ENCODE peak calls at places on chromosomes 1 and 21, in eight cellular contexts. E is HCT116, X is heart left ventricle, O is heart right ventricle, Z is SK-N-SH, P is progenitor cell of endocrine pancreas, Q is upper lobe of right lung, M is retinal pigment epithelial cell. V is an unnamed sample.

GRCh38 chr1:56585985-56586384 is 6.6 kb upstream of the PLPP3 start:
- DNase-seq in E (no peak), X (no peak), O (no peak), Z (no peak), P (no peak), Q (no peak), M (no peak), V (no peak)

GRCh38 chr1:172960454-172961208 is 90.1 kb downstream of the TNFSF18 start:
- DNase-seq in E (no peak), X (no peak), O (no peak), Z (no peak), P (no peak), Q (no peak), M (peak), V (no peak)

GRCh38 chr1:223329664-223330420 is 34.1 kb downstream of the SUSD4 start:
- DNase-seq in E (no peak), X (no peak), O (no peak), Z (no peak), P (no peak), Q (no peak), M (no peak), V (no peak)

GRCh38 chr1:5896706-5897105 is 95.5 kb downstream of the NPHP4 start:
- DNase-seq in E (no peak), X (peak), O (no peak), Z (no peak), P (no peak), Q (no peak), M (no peak), V (no peak)

GRCh38 chr1:153790996-153791855 is 16.0 kb downstream of the SLC27A3 start:
- DNase-seq in E (no peak), X (no peak), O (no peak), Z (no peak), P (no peak), Q (no peak), M (no peak), V (no peak)

GRCh38 chr1:156844102-156844501 is 14.8 kb downstream of the INSRR start:
- DNase-seq in E (no peak), X (no peak), O (no peak), Z (no peak), P (no peak), Q (no peak), M (no peak), V (no peak)

GRCh38 chr1:215277537-215277936 is 195.0 kb downstream of the KCNK2 start:
- DNase-seq in E (no peak), X (no peak), O (no peak), Z (no peak), P (no peak), Q (no peak), M (no peak), V (no peak)

GRCh38 chr1:197841828-197842573 is 60.4 kb upstream of the C1orf53 start:
- DNase-seq in E (no peak), X (no peak), O (no peak), Z (no peak), P (no peak), Q (no peak), M (no peak), V (no peak)

GRCh38 chr1:59978026-59978425 is 51.5 kb upstream of the CYP2J2 start:
- DNase-seq in E (no peak), X (no peak), O (no peak), Z (no peak), P (no peak), Q (no peak), M (no peak), V (no peak)

GRCh38 chr1:51936531-51936930 is 54.0 kb downstream of the RAB3B start:
- DNase-seq in E (no peak), X (no peak), O (no peak), Z (no peak), P (no peak), Q (no peak), M (no peak), V (no peak)

GRCh38 chr1:77282866-77283539 is 1.2 kb downstream of the AK5 start:
- DNase-seq in E (no peak), X (peak), O (no peak), Z (peak), P (peak), Q (no peak), M (no peak), V (no peak)

GRCh38 chr1:109132980-109133379 is 19.1 kb downstream of the ELAPOR1 start:
- DNase-seq in E (no peak), X (no peak), O (no peak), Z (no peak), P (no peak), Q (no peak), M (no peak), V (no peak)

GRCh38 chr1:156853761-156854160 is 5.2 kb downstream of the INSRR start:
- DNase-seq in E (no peak), X (no peak), O (no peak), Z (no peak), P (no peak), Q (no peak), M (no peak), V (no peak)

GRCh38 chr21:44931501-44932365 is 8.1 kb upstream of the SLX9 start:
- DNase-seq in E (no peak), X (peak), O (no peak), Z (no peak), P (no peak), Q (peak), M (no peak), V (no peak)

GRCh38 chr21:14064296-14064645 is 146.5 kb downstream of the LIPI start:
- DNase-seq in E (no peak), X (no peak), O (no peak), Z (no peak), P (no peak), Q (no peak), M (no peak), V (no peak)

GRCh38 chr1:164726235-164726634 is 167.3 kb downstream of the PBX1 start:
- DNase-seq in E (no peak), X (no peak), O (no peak), Z (no peak), P (no peak), Q (no peak), M (no peak), V (no peak)

GRCh38 chr1:5980314-5981008 is 11.8 kb downstream of the NPHP4 start:
- DNase-seq in E (peak), X (peak), O (peak), Z (peak), P (no peak), Q (peak), M (peak), V (no peak)

GRCh38 chr21:35838987-35839763 is 221.2 kb downstream of the SETD4 start:
- DNase-seq in E (no peak), X (no peak), O (no peak), Z (no peak), P (no peak), Q (no peak), M (no peak), V (no peak)

GRCh38 chr1:226990133-226990716 is 50.1 kb downstream of the COQ8A start:
- DNase-seq in E (no peak), X (no peak), O (peak), Z (no peak), P (no peak), Q (no peak), M (no peak), V (no peak)

GRCh38 chr1:48568501-48568900 is 96.5 kb upstream of the SPATA6 start:
- DNase-seq in E (no peak), X (no peak), O (no peak), Z (no peak), P (no peak), Q (no peak), M (no peak), V (no peak)

GRCh38 chr21:33128538-33128937 is 58.6 kb downstream of the OLIG1 start:
- DNase-seq in E (no peak), X (no peak), O (no peak), Z (no peak), P (no peak), Q (no peak), M (no peak), V (no peak)

GRCh38 chr1:55848906-55849305 is 633.7 kb upstream of the USP24 start:
- DNase-seq in E (no peak), X (no peak), O (no peak), Z (no peak), P (no peak), Q (no peak), M (no peak), V (no peak)

GRCh38 chr1:94925561-94926364 is 1.1 kb downstream of the CNN3 start:
- DNase-seq in E (peak), X (peak), O (peak), Z (peak), P (peak), Q (peak), M (no peak), V (peak)

GRCh38 chr1:227395391-227396028 is 77.2 kb upstream of the CDC42BPA start:
- DNase-seq in E (peak), X (no peak), O (no peak), Z (no peak), P (no peak), Q (no peak), M (no peak), V (no peak)

GRCh38 chr1:172909606-172910326 is 141.0 kb downstream of the TNFSF18 start:
- DNase-seq in E (no peak), X (no peak), O (no peak), Z (no peak), P (no peak), Q (no peak), M (no peak), V (no peak)

GRCh38 chr1:5968161-5968736 is 24.0 kb downstream of the NPHP4 start:
- DNase-seq in E (no peak), X (peak), O (no peak), Z (no peak), P (no peak), Q (peak), M (no peak), V (no peak)

GRCh38 chr21:31103571-31104265 is 65.4 kb upstream of the KRTAP19-8 start:
- DNase-seq in E (no peak), X (no peak), O (no peak), Z (no peak), P (no peak), Q (no peak), M (no peak), V (no peak)

GRCh38 chr1:51347398-51348146 is 17.2 kb upstream of the TTC39A start:
- DNase-seq in E (no peak), X (no peak), O (no peak), Z (no peak), P (no peak), Q (no peak), M (no peak), V (no peak)

GRCh38 chr1:171743014-171743870 is 1.4 kb upstream of the VAMP4 start:
- DNase-seq in E (no peak), X (no peak), O (no peak), Z (no peak), P (no peak), Q (no peak), M (no peak), V (no peak)

GRCh38 chr1:66262233-66262632 is 271.7 kb upstream of the SGIP1 start:
- DNase-seq in E (peak), X (no peak), O (no peak), Z (no peak), P (no peak), Q (no peak), M (peak), V (no peak)

GRCh38 chr1:231836227-231836893 is 209.8 kb downstream of the DISC1 start:
- DNase-seq in E (no peak), X (no peak), O (no peak), Z (no peak), P (no peak), Q (no peak), M (no peak), V (no peak)

GRCh38 chr1:183590225-183591191 is at the start of gene NCF2:
- DNase-seq in E (no peak), X (no peak), O (no peak), Z (no peak), P (no peak), Q (no peak), M (no peak), V (no peak)

GRCh38 chr21:40760811-40761210 is 86.1 kb downstream of the DSCAM start:
- DNase-seq in E (no peak), X (no peak), O (no peak), Z (no peak), P (no peak), Q (no peak), M (no peak), V (no peak)

GRCh38 chr1:19342077-19342775 is 30.1 kb downstream of the SLC66A1 start:
- DNase-seq in E (no peak), X (no peak), O (peak), Z (peak), P (no peak), Q (no peak), M (no peak), V (no peak)

GRCh38 chr1:219773110-219773509 is 155.2 kb downstream of the SLC30A10 start:
- DNase-seq in E (no peak), X (no peak), O (no peak), Z (no peak), P (no peak), Q (no peak), M (no peak), V (no peak)

GRCh38 chr1:61092643-61093042 is 10.3 kb downstream of the NFIA start:
- DNase-seq in E (no peak), X (no peak), O (no peak), Z (no peak), P (no peak), Q (no peak), M (no peak), V (no peak)

GRCh38 chr1:85229574-85230097 is 28.8 kb upstream of the SYDE2 start:
- DNase-seq in E (peak), X (no peak), O (no peak), Z (no peak), P (no peak), Q (no peak), M (no peak), V (no peak)

DNA sequence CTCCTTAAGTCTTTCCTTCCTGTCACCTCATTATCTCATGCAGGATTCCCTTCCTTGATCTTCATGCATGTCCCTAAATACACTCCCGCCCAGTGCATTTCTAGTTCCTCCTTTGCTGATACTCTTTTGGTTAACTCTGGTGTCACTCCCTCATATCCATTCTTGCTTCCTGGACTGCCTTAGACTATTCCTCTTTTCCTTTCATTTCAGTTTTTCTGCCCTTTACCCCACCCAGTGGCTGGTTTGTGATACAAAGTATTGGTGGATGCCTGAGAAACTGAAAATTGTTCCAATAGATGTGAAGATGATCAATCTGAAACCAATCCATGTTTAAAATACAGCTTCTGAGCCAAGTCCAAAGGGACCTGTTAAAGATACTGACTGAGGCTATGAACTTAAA is 553.8 kb upstream of the CAMK1G start:
- DNase-seq in E (no peak), X (no peak), O (no peak), Z (peak), P (no peak), Q (no peak), M (no peak), V (no peak)
- TF ChIP-seq CTCF in E (no peak), X (no peak), O (no peak), Z (peak), P (peak), Q (no peak), M (peak), V (no peak)

GRCh38 chr1:234528073-234528865 is 49.3 kb upstream of the TARBP1 start:
- DNase-seq in E (no peak), X (no peak), O (peak), Z (no peak), P (no peak), Q (no peak), M (no peak), V (no peak)

GRCh38 chr1:234527346-234527745 is 48.4 kb upstream of the TARBP1 start:
- DNase-seq in E (no peak), X (no peak), O (no peak), Z (no peak), P (no peak), Q (no peak), M (no peak), V (no peak)

GRCh38 chr1:234529661-234530237 is 50.8 kb upstream of the TARBP1 start:
- DNase-seq in E (no peak), X (no peak), O (no peak), Z (no peak), P (no peak), Q (no peak), M (no peak), V (no peak)

GRCh38 chr1:234530641-234531040 is 51.7 kb upstream of the TARBP1 start:
- DNase-seq in E (no peak), X (no peak), O (no peak), Z (no peak), P (no peak), Q (no peak), M (no peak), V (no peak)

GRCh38 chr1:234529095-234529494 is 50.1 kb upstream of the TARBP1 start:
- DNase-seq in E (no peak), X (no peak), O (no peak), Z (no peak), P (no peak), Q (no peak), M (no peak), V (no peak)
- TF ChIP-seq CTCF in E (no peak), X (no peak), O (no peak), Z (no peak), P (no peak), Q (no peak), M (no peak), V (no peak)

GRCh38 chr1:170010443-170010842 is 64.1 kb downstream of the KIFAP3 start:
- DNase-seq in E (peak), X (no peak), O (no peak), Z (no peak), P (no peak), Q (no peak), M (no peak), V (peak)
- TF ChIP-seq CTCF in E (peak), X (peak), O (peak), Z (peak), P (peak), Q (peak), M (peak), V (no peak)

GRCh38 chr1:27481994-27482620 is 7.9 kb downstream of the WASF2 start:
- DNase-seq in E (no peak), X (no peak), O (no peak), Z (no peak), P (no peak), Q (no peak), M (no peak), V (no peak)
- TF ChIP-seq CTCF in E (no peak), X (no peak), O (no peak), Z (no peak), P (no peak), Q (no peak), M (no peak), V (no peak)

DNA sequence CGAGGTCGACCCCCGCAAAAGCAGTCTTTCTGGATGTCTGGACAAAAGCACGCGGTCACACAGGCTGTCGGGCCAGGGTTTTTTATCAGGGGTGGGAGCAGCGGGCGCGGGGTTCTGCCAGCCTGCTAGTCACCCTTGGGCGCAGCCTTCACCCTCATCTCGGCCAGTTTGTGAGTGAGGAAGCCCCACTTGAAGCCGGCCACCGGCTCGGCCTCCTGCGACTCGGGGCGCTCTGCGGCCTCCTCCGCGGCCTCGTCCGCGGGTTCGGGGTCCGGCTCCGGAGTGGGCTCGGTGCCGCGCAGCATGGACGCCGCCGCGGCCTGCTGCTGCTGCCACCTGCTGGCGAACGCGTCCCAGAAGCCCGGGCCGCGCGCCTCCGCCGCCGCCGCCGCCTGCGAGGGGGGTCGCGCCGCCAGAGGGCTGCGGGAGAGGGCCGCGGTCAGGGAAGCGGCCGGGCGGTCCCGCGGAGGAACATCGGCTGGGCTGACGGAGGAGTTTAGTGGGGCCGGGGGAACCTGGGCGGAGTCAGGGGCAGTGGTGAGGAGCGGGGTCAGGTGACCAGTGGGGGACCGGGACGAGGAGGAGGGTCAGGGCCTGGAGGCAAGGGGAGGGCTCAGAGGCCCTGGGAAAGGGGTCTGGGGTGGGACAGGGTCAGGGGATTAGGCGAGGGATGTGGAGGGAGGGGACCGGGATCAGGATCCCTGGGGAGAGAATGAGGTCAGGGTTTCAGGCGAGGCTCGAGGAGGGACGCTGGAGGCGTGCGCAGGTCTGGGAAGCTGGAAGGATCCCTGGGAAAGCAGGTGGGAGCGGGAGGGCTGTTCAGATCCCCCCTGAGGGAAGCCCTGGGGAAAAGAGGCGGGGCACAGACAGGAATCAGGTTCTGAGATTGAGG is 4.5 kb downstream of the C1orf232 start:
- DNase-seq in E (no peak), X (peak), O (peak), Z (peak), P (peak), Q (peak), M (no peak), V (no peak)
- TF ChIP-seq CTCF in E (peak), X (peak), O (peak), Z (peak), P (peak), Q (peak), M (peak), V (no peak)

GRCh38 chr1:24442764-24443163 is 27.2 kb downstream of the NIPAL3 start:
- DNase-seq in E (no peak), X (no peak), O (no peak), Z (no peak), P (no peak), Q (no peak), M (no peak), V (no peak)
- TF ChIP-seq CTCF in E (no peak), X (no peak), O (no peak), Z (no peak), P (no peak), Q (no peak), M (no peak), V (no peak)

DNA sequence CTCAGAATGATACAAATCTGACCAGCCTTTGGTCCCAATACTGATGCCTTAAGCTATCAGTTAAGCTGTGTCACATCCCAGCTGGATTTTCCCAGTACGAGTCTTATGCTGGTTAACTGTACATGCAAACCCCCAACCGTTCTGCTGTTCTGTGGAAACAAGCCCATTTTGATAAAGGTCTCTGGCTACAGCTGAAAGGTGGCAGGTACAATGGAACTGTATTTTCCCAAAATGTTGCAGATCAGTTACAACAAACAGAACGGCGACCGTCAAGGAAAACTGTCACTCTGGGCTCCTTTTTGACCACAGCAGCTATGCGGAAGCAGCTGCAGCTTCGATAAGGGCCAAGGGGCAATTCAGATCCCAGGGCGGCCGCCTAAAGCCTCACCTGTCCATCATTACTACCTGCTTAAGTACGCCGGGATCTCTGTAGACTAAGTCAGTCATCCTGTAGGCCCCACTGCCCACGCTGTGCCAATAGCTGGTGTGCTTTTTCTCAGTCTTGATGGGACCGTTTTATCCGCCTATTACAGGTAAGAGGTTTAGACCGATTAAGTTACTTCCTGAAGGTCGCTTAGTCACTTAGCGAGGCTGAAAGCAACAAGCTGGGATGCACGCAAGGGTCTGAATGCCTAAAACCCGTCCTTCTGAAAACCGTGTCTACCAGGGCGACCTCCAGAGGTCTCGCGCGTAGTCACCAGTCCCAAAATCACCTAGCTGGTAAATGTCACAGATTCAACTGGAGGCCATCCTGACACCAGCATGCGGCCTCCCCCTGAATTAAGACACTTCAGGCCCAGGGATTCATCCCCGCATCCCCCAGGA is 11.1 kb upstream of the RAB42 start:
- DNase-seq in E (no peak), X (no peak), O (no peak), Z (peak), P (no peak), Q (peak), M (no peak), V (no peak)
- TF ChIP-seq CTCF in E (peak), X (peak), O (no peak), Z (peak), P (peak), Q (no peak), M (peak), V (no peak)